ENCODE peak calls at places on chromosomes 2 and 18, in five cellular contexts. Y, R, X, S and O are unnamed samples.

GRCh38 chr2:28702415-28702859 is 49.2 kb upstream of the PPP1CB start:
- DNase-seq in X (no peak), S (no peak), Y (no peak), R (peak), O (no peak)

GRCh38 chr2:43236256-43236655 is 9.8 kb upstream of the ZFP36L2 start:
- DNase-seq in Y (no peak), R (peak), X (no peak), S (no peak), O (no peak)

GRCh38 chr2:201909348-201909747 is 103.0 kb downstream of the CDK15 start:
- DNase-seq in S (no peak), R (no peak), X (no peak), Y (peak), O (no peak)

GRCh38 chr2:236782938-236783337 is 213.3 kb downstream of the ACKR3 start:
- DNase-seq in S (no peak), R (no peak), X (no peak), Y (no peak), O (no peak)

GRCh38 chr18:77062518-77063003 is 70.0 kb downstream of the MBP start:
- DNase-seq in Y (no peak), X (peak), S (peak), R (peak), O (peak)

GRCh38 chr2:240704651-240705050 is 13.0 kb downstream of the AQP12A start:
- DNase-seq in R (no peak), X (no peak), S (no peak), Y (no peak), O (peak)

GRCh38 chr2:110770308-110770695 is 37.9 kb downstream of the ACOXL start:
- DNase-seq in R (peak), X (no peak), S (no peak), Y (no peak), O (no peak)

GRCh38 chr2:11753452-11753885 is 7.0 kb downstream of the LPIN1 start:
- DNase-seq in R (no peak), S (peak), X (peak), Y (no peak), O (no peak)

GRCh38 chr2:36559221-36559942 is 38.6 kb downstream of the FEZ2 start:
- DNase-seq in R (no peak), Y (no peak), S (no peak), X (no peak), O (no peak)

GRCh38 chr18:32389191-32389590 is 81.5 kb downstream of the GAREM1 start:
- DNase-seq in X (no peak), R (no peak), S (no peak), Y (no peak), O (no peak)

GRCh38 chr2:152379089-152379488 is 44.1 kb downstream of the FMNL2 start:
- DNase-seq in Y (no peak), X (no peak), R (no peak), S (no peak), O (no peak)

GRCh38 chr2:15553951-15554350 is 7.2 kb downstream of the NBAS start:
- DNase-seq in X (no peak), R (no peak), Y (no peak), S (no peak), O (no peak)

GRCh38 chr2:130985831-130986649 is 107.2 kb downstream of the FAM168B start:
- DNase-seq in X (no peak), S (no peak), R (no peak), Y (no peak), O (no peak)

GRCh38 chr18:8769509-8769908 is 64.2 kb downstream of the MTCL1 start:
- DNase-seq in S (peak), R (no peak), Y (no peak), X (no peak), O (no peak)

GRCh38 chr2:207758010-207758409 is 11.7 kb downstream of the FZD5 start:
- DNase-seq in R (no peak), Y (no peak), S (no peak), X (no peak), O (no peak)

GRCh38 chr18:2589345-2590060 is 18.1 kb downstream of the NDC80 start:
- DNase-seq in S (no peak), R (no peak), Y (no peak), X (no peak), O (no peak)

GRCh38 chr2:149258531-149258930 is 71.9 kb upstream of the LYPD6 start:
- DNase-seq in X (no peak), Y (no peak), S (no peak), R (no peak), O (no peak)

GRCh38 chr2:164014068-164014577 is 278.3 kb upstream of the FIGN start:
- DNase-seq in S (no peak), Y (no peak), R (no peak), X (no peak), O (no peak)

GRCh38 chr18:76354348-76354747 is 140.7 kb downstream of the ZNF516 start:
- DNase-seq in S (no peak), X (no peak), R (no peak), Y (peak), O (no peak)

GRCh38 chr2:141199711-141200110 is 931.1 kb downstream of the LRP1B start:
- DNase-seq in S (no peak), Y (no peak), R (no peak), X (no peak), O (no peak)

GRCh38 chr2:212052412-212053159 is 486.0 kb downstream of the ERBB4 start:
- DNase-seq in S (no peak), X (peak), Y (peak), R (no peak), O (no peak)

GRCh38 chr18:23982154-23983071 is 32.1 kb upstream of the TTC39C start:
- DNase-seq in S (peak), X (no peak), R (peak), Y (peak), O (no peak)

GRCh38 chr18:69898241-69898861 is 49.3 kb downstream of the CD226 start:
- DNase-seq in X (peak), S (no peak), R (no peak), Y (no peak), O (no peak)

GRCh38 chr18:63205791-63206252 is 113.7 kb downstream of the BCL2 start:
- DNase-seq in S (no peak), Y (no peak), R (no peak), X (peak), O (no peak)

GRCh38 chr2:207035855-207036254 is 96.5 kb downstream of the CPO start:
- DNase-seq in X (no peak), R (no peak), Y (no peak), S (no peak), O (no peak)

GRCh38 chr18:48412339-48412929 is 3.3 kb upstream of the ZBTB7C start:
- DNase-seq in R (no peak), Y (no peak), X (peak), S (peak), O (no peak)

GRCh38 chr2:6590442-6590841 is 275.3 kb downstream of the CMPK2 start:
- DNase-seq in Y (no peak), X (no peak), S (no peak), R (no peak), O (no peak)

GRCh38 chr2:84487298-84487996 is 28.4 kb upstream of the SUCLG1 start:
- DNase-seq in S (no peak), X (no peak), R (no peak), Y (no peak), O (no peak)

GRCh38 chr2:240479561-240479960 is 44.1 kb downstream of the GPC1 start:
- DNase-seq in Y (peak), X (no peak), R (no peak), S (no peak), O (no peak)

GRCh38 chr18:79576686-79577351 is 102.8 kb upstream of the CTDP1 start:
- DNase-seq in X (no peak), R (peak), S (peak), Y (no peak), O (no peak)

GRCh38 chr2:36616947-36617346 is 19.0 kb upstream of the FEZ2 start:
- DNase-seq in Y (no peak), R (no peak), X (no peak), S (no peak), O (no peak)

GRCh38 chr18:32389868-32390267 is 80.8 kb downstream of the GAREM1 start:
- DNase-seq in Y (no peak), S (no peak), R (peak), X (no peak), O (no peak)

GRCh38 chr2:8606226-8606625 is 75.6 kb upstream of the ID2 start:
- DNase-seq in S (no peak), X (peak), Y (no peak), R (no peak), O (no peak)

GRCh38 chr2:48483506-48483905 is 46.4 kb upstream of the STON1 start:
- DNase-seq in Y (no peak), X (no peak), R (no peak), S (no peak), O (no peak)

GRCh38 chr2:12750166-12750905 is 33.6 kb downstream of the TRIB2 start:
- DNase-seq in R (no peak), S (no peak), X (no peak), Y (no peak), O (no peak)

GRCh38 chr18:2846638-2847340 is at the start of gene EMILIN2:
- DNase-seq in S (peak), Y (peak), R (peak), X (peak), O (peak)

GRCh38 chr2:22355816-22356433 is 1029.1 kb upstream of the KLHL29 start:
- DNase-seq in Y (peak), R (peak), S (peak), X (peak), O (peak)